ENCODE peak calls at places on chromosomes 6 and 20, in ten cellular contexts. R is stimulated activated CD4-positive, alpha-beta T cell treated with anti-CD3 and anti-CD28 coated beads, Interleukin-4, amount 100 ng/mL, for 1 hour; X is occipital lobe; D is activated T-helper 1 cell treated with anti-CD3 and anti-CD28 coated beads, Interleukin-12 subunit alpha, Interleukin-12 subunit beta, Interleukin-2, Interleukin-4 antibody, amounts not matched to agents 30 ng/mL and 10 ng/mL and 1 ng/mL, durations not matched to agents 14 hours and 24 hours and 36 hours; Q is T-helper 2 cell; K is endodermal cell; U is ascending aorta; Z is activated naive CD8-positive, alpha-beta T cell treated with anti-CD3 and anti-CD28 coated beads, Interleukin-2, amount 50 U/mL, for 24 hours; J is foreskin fibroblast; B is ACHN. M is an unnamed sample.

GRCh38 chr6:112153926-112154621 is 66.7 kb downstream of the FAM229B start:
- DNase-seq in Z (no peak), J (peak), B (peak), D (no peak), U (no peak), Q (no peak), R (no peak), K (no peak), X (no peak), M (no peak)

GRCh38 chr20:13824459-13824858 is 39.6 kb downstream of the NDUFAF5 start:
- DNase-seq in B (no peak), Z (no peak), J (no peak), Q (no peak), X (no peak), D (no peak), U (no peak), R (no peak), K (no peak), M (no peak)

GRCh38 chr6:133707456-133707855 is 181.5 kb upstream of the TCF21 start:
- DNase-seq in X (peak), Z (no peak), D (no peak), B (no peak), K (no peak), J (peak), Q (no peak), R (no peak), U (no peak), M (no peak)

GRCh38 chr6:24766685-24767462 is 7.9 kb upstream of the GMNN start:
- DNase-seq in Q (no peak), B (peak), J (peak), X (no peak), R (no peak), K (no peak), Z (no peak), U (no peak), D (no peak), M (peak)

GRCh38 chr6:89443658-89444057 is 10.7 kb downstream of the ANKRD6 start:
- DNase-seq in K (no peak), B (peak), Z (no peak), D (no peak), X (no peak), R (no peak), J (no peak), U (no peak), Q (no peak), M (no peak)

GRCh38 chr6:137705166-137706064 is 161.6 kb upstream of the TNFAIP3 start:
- DNase-seq in Q (peak), J (peak), K (peak), Z (peak), B (peak), D (peak), U (peak), R (peak), X (no peak), M (peak)

GRCh38 chr6:28657756-28658465 is 132.2 kb downstream of the GPX5 start:
- DNase-seq in J (peak), X (no peak), K (peak), U (no peak), Q (peak), Z (peak), R (peak), B (peak), D (no peak), M (peak)

GRCh38 chr20:11564491-11564890 is 353.2 kb upstream of the BTBD3 start:
- DNase-seq in K (no peak), J (no peak), D (no peak), U (no peak), Z (no peak), R (no peak), X (no peak), B (no peak), Q (no peak), M (no peak)

GRCh38 chr20:53092772-53093171 is 120.6 kb downstream of the TSHZ2 start:
- DNase-seq in B (no peak), R (no peak), K (no peak), Q (no peak), J (no peak), D (no peak), Z (no peak), X (no peak), U (no peak), M (no peak)

M was measured in OCI-LY7.